ENCODE peak calls at places on chromosome 1, in six cellular contexts. Q is NCI-H146; T is EL; I is HEK293T; O is posterior cingulate gyrus; L is activated T-cell treated with anti-CD3 and anti-CD28 coated beads, Interleukin-2, amount 50 U/mL, for 48 hours. N is an unnamed sample.

GRCh38 chr1:64934115-64934880 is 32.1 kb downstream of the JAK1 start:
- DNase-seq in O (no peak), I (no peak), T (peak; percentile 87), L (no peak), Q (no peak), N (peak; percentile 65)

GRCh38 chr1:231808990-231809389 is 182.4 kb downstream of the DISC1 start:
- DNase-seq in I (no peak), O (no peak), T (peak; percentile 91), Q (peak; percentile 38), L (no peak), N (peak; percentile 89)

GRCh38 chr1:96538883-96539282 is 182.7 kb upstream of the PTBP2 start:
- DNase-seq in Q (no peak), O (no peak), I (no peak), L (no peak), T (peak; percentile 72), N (peak; percentile 53)

GRCh38 chr1:7295946-7296345 is 475.1 kb upstream of the VAMP3 start:
- DNase-seq in Q (no peak), I (no peak), L (no peak), O (no peak), T (no peak), N (no peak)

GRCh38 chr1:200194477-200194876 is 167.0 kb downstream of the NR5A2 start:
- DNase-seq in T (no peak), L (no peak), I (no peak), O (no peak), Q (no peak), N (no peak)

GRCh38 chr1:226964068-226964425 is 24.0 kb downstream of the COQ8A start:
- DNase-seq in T (no peak), L (no peak), O (no peak), Q (no peak), I (no peak), N (no peak)

GRCh38 chr1:221237587-221237986 is 358.3 kb downstream of the HLX start:
- DNase-seq in Q (no peak), T (no peak), L (no peak), I (no peak), O (no peak), N (no peak)

GRCh38 chr1:221724931-221725605 is 16.8 kb downstream of the DUSP10 start:
- DNase-seq in L (no peak), Q (no peak), T (peak; percentile 72), O (no peak), I (no peak), N (peak; percentile 71)

N was measured in AG20443.